ENCODE peak calls at places on chromosome 21, in ten cellular contexts. C is CD8-positive, alpha-beta T cell; X is BE2C; M is IMR-90; J is stomach; Q is heart left ventricle; P is gastrocnemius medialis; S is tibial nerve; H is neural progenitor cell; K is uterus. A is an unnamed sample. For H3K9me3, the result is how much of the 10 kb centered on the place peaks cover.

GRCh38 chr21:33644383-33645074 is 2.2 kb downstream of the ITSN1 start:
- DNase-seq in C (no peak), X (no peak), M (peak), J (no peak), Q (no peak), P (no peak), S (no peak), H (peak), K (peak), A (no peak)

GRCh38 chr21:41059871-41060270 is 108.1 kb upstream of the BACE2 start:
- DNase-seq in C (no peak), X (no peak), M (no peak), J (no peak), Q (no peak), P (no peak), S (no peak), H (no peak), K (no peak), A (no peak)

GRCh38 chr21:17786219-17787181 is 32.7 kb downstream of the C21orf91 start:
- DNase-seq in C (no peak), X (no peak), M (no peak), J (no peak), Q (no peak), P (no peak), S (no peak), H (no peak), K (no peak), A (no peak)

GRCh38 chr21:44428281-44428942 is 26.9 kb upstream of the LRRC3 start:
- DNase-seq in C (no peak), X (no peak), M (no peak), J (peak), Q (no peak), P (peak), S (no peak), H (no peak), K (no peak), A (peak)

GRCh38 chr21:41957991-41958766 is 4.4 kb upstream of the C2CD2 start:
- DNase-seq in C (no peak), X (peak), M (peak), J (peak), Q (peak), P (peak), S (peak), H (no peak), K (peak), A (no peak)

GRCh38 chr21:35212393-35213127 is 163.5 kb upstream of the RUNX1 start:
- DNase-seq in C (no peak), X (no peak), M (peak), J (no peak), Q (peak), P (no peak), S (no peak), H (no peak), K (no peak), A (no peak)

GRCh38 chr21:43298546-43299440 is 128.1 kb downstream of the SIK1 start:
- DNase-seq in C (no peak), X (no peak), M (no peak), J (no peak), Q (no peak), P (no peak), S (no peak), H (no peak), K (no peak), A (no peak)

GRCh38 chr21:34185051-34185750 is 111.8 kb downstream of the MRPS6 start:
- DNase-seq in C (no peak), X (peak), M (no peak), J (no peak), Q (no peak), P (no peak), S (no peak), H (peak), K (no peak), A (no peak)

GRCh38 chr21:18449586-18449985 is 46.0 kb upstream of the TMPRSS15 start:
- DNase-seq in C (no peak), X (no peak), M (no peak), J (no peak), Q (no peak), P (no peak), S (no peak), H (no peak), K (no peak), A (no peak)

GRCh38 chr21:14616303-14617039 is 70.4 kb upstream of the SAMSN1 start:
- DNase-seq in C (no peak), X (no peak), M (no peak), J (no peak), Q (no peak), P (no peak), S (no peak), H (no peak), K (no peak), A (no peak)

GRCh38 chr21:35437941-35438340 is 388.8 kb upstream of the RUNX1 start:
- DNase-seq in C (no peak), X (no peak), M (no peak), J (no peak), Q (no peak), P (no peak), S (no peak), H (no peak), K (no peak), A (no peak)

GRCh38 chr21:40254540-40255455 is 387.6 kb downstream of the PCP4 start:
- DNase-seq in C (no peak), X (no peak), M (no peak), J (no peak), Q (no peak), P (no peak), S (no peak), H (no peak), K (no peak), A (no peak)

GRCh38 chr21:24829397-24829796 is 777.9 kb downstream of the MRPL39 start:
- DNase-seq in C (no peak), X (peak), M (no peak), J (no peak), Q (no peak), P (no peak), S (no peak), H (no peak), K (no peak), A (no peak)

GRCh38 chr21:29558331-29558730 is 259.6 kb downstream of the BACH1 start:
- DNase-seq in C (no peak), X (no peak), M (no peak), J (no peak), Q (no peak), P (no peak), S (no peak), H (no peak), K (no peak), A (no peak)

GRCh38 chr21:25039461-25040380 is 567.6 kb downstream of the MRPL39 start:
- DNase-seq in C (no peak), X (no peak), M (peak), J (no peak), Q (no peak), P (no peak), S (no peak), H (peak), K (no peak), A (no peak)

GRCh38 chr21:42228709-42229220 is 9.8 kb downstream of the ABCG1 start:
- DNase-seq in C (no peak), X (no peak), M (no peak), J (no peak), Q (no peak), P (no peak), S (no peak), H (no peak), K (no peak), A (no peak)

GRCh38 chr21:15355066-15355465 is 290.3 kb upstream of the NRIP1 start:
- DNase-seq in C (no peak), X (no peak), M (no peak), J (no peak), Q (no peak), P (no peak), S (no peak), H (no peak), K (no peak), A (no peak)

DNA sequence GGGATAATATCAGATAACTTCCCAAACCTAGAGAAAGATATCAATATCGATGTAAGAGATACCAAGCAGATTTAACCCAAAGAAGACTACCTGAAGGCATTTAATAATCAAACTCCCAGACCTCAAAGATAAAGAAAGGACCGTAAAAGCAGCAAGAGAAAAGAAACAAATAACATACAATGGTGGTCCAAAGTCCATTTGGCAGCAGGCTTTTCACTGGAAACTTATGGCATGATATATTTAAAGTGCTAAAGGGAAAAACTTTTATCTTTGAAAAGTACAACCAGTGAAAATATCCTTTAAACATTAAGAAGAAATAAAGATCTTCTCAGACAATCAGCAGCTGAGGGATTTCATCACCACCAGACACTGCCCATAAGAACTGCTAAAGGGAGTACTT is 812.7 kb upstream of the ADAMTS5 start:
- DNase-seq in C (no peak), X (no peak), M (no peak), J (no peak), Q (no peak), P (no peak), S (no peak), H (no peak), K (no peak), A (no peak)
- H3K9me3 ChIP-seq in C (under half), X (under half), M (under half), J (under half), Q (under half), P (under half), S (under half), H (under half), K (under half), A (under half)

GRCh38 chr21:30615199-30615598 is 1.0 kb upstream of the KRTAP20-1 start:
- DNase-seq in C (no peak), X (no peak), M (no peak), J (no peak), Q (no peak), P (no peak), S (no peak), H (no peak), K (no peak), A (no peak)

GRCh38 chr21:30616125-30616524 is at the start of gene KRTAP20-1:
- DNase-seq in C (no peak), X (no peak), M (no peak), J (no peak), Q (no peak), P (no peak), S (no peak), H (no peak), K (no peak), A (no peak)

GRCh38 chr21:30612132-30612531 is 1.6 kb downstream of the KRTAP6-1 start:
- DNase-seq in C (no peak), X (no peak), M (no peak), J (no peak), Q (no peak), P (no peak), S (no peak), H (no peak), K (no peak), A (no peak)

GRCh38 chr21:30613836-30614235 is at the start of gene KRTAP6-1:
- DNase-seq in C (no peak), X (no peak), M (no peak), J (no peak), Q (no peak), P (no peak), S (no peak), H (no peak), K (no peak), A (no peak)
- H3K9me3 ChIP-seq in C (under half), X (under half), M (under half), J (under half), Q (under half), P (under half), S (under half), H (under half), K (under half), A (under half)

GRCh38 chr21:36628096-36628495 is 70.8 kb upstream of the SIM2 start:
- DNase-seq in C (no peak), X (no peak), M (no peak), J (no peak), Q (no peak), P (no peak), S (no peak), H (no peak), K (no peak), A (no peak)
- H3K9me3 ChIP-seq in C (under half), X (under half), M (under half), J (under half), Q (under half), P (under half), S (under half), H (under half), K (under half), A (under half)

DNA sequence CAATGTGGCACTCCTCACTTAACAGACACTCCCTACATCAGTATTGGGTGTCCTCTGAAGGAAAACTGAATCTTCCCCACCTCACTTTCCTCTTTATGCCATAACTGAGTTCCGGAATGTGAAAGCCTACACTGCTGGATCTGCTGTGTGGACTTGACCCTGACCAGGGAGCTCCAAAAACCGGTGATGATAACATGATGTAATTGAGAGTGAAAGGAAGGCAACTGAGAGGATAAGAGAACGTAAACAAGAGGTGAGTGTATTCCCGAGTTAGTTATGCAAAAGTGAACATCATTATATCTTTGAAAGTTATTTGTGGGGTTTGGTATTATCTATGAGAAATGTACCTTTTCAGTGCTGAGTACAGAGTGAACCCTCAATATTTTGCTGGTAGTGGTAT is 1794.8 kb downstream of the MRPL39 start:
- DNase-seq in C (no peak), X (no peak), M (no peak), J (no peak), Q (no peak), P (no peak), S (no peak), H (no peak), K (no peak), A (no peak)
- H3K9me3 ChIP-seq in C (under half), X (under half), M (under half), J (under half), Q (under half), P (under half), S (under half), H (under half), K (under half), A (under half)

GRCh38 chr21:8994640-8995511 is 1526.5 kb upstream of the TPTE start:
- DNase-seq in C (no peak), X (no peak), M (no peak), J (no peak), Q (no peak), P (no peak), S (no peak), H (no peak), K (no peak), A (no peak)

GRCh38 chr21:8993284-8993942 is 1528.0 kb upstream of the TPTE start:
- DNase-seq in C (no peak), X (no peak), M (no peak), J (no peak), Q (no peak), P (no peak), S (no peak), H (no peak), K (no peak), A (no peak)

GRCh38 chr21:8998946-8999681 is 1522.3 kb upstream of the TPTE start:
- DNase-seq in C (no peak), X (no peak), M (no peak), J (no peak), Q (no peak), P (no peak), S (no peak), H (no peak), K (no peak), A (no peak)

GRCh38 chr21:8993943-8994639 is 1527.3 kb upstream of the TPTE start:
- DNase-seq in C (no peak), X (peak), M (no peak), J (no peak), Q (no peak), P (no peak), S (no peak), H (no peak), K (no peak), A (no peak)

GRCh38 chr21:8997011-8997440 is 1524.4 kb upstream of the TPTE start:
- DNase-seq in C (no peak), X (no peak), M (no peak), J (no peak), Q (no peak), P (no peak), S (no peak), H (no peak), K (no peak), A (no peak)
- H3K9me3 ChIP-seq in C (under half), X (under half), M (under half), J (under half), Q (under half), P (under half), S (under half), H (half or more), K (under half), A (under half)

DNA sequence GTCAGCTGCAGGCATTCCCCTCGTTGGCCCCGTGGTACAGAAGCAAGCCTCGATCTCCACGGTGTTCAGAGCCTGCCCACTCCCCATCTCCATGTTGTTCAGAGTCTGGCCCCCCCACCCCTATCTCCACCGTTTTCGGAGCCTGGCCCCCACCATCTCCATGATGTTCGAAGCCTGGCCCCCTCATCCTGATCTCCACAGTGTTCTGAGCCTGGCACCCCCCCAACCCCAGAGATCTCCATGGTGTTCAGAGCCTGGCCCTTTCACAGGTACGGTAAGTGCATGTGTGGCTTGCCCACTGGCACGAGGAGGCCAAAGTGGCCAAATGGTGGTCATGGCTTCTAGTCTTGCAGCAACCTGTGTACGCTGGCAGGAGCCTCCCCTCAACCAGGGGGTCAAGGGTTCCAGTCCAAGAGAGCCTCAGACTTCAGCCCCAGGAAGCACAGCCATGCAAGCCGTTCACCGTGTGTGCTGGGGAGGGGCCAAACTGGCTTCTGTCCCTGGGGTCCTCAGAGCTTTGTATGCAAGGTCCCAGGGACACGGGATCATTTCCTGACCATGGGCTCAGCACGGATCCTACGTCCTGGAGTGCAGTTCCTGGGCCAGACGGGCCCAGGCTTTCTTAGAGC is 13.3 kb upstream of the PCBP3 start:
- DNase-seq in C (no peak), X (no peak), M (no peak), J (no peak), Q (no peak), P (no peak), S (no peak), H (no peak), K (no peak), A (no peak)
- H3K9me3 ChIP-seq in C (under half), X (under half), M (under half), J (under half), Q (under half), P (under half), S (under half), H (under half), K (under half), A (under half)

A was measured in T-helper 17 cell.